ENCODE peak calls at places on chromosomes 1 and 21, in eight cellular contexts. A is endothelial cell; R is fibroblast of pulmonary artery; J is cardiac muscle cell; X is stimulated activated CD4-positive, alpha-beta T cell treated with anti-CD3 and anti-CD28 coated beads, Interleukin-4, amount 100 ng/mL, for 1 hour; D is activated CD4-positive, alpha-beta T cell treated with anti-CD3 and anti-CD28 coated beads, Interleukin-2, amount 50 U/mL, for 1 hour; P is A172; B is substantia nigra. N is an unnamed sample.

GRCh38 chr1:31674626-31675025 is 29.2 kb downstream of the COL16A1 start:
- DNase-seq in P (no peak), A (no peak), B (no peak), D (no peak), R (no peak), X (no peak), J (no peak), N (no peak)

GRCh38 chr21:36700961-36701911 is 2.3 kb downstream of the SIM2 start:
- DNase-seq in P (no peak), D (no peak), B (no peak), R (no peak), J (no peak), A (peak; percentile 45), X (no peak), N (no peak)

GRCh38 chr1:110674337-110675059 is at the start of gene KCNA3:
- DNase-seq in P (no peak), J (peak; percentile 9), A (peak; percentile 42), X (peak; percentile 69), R (no peak), B (peak; percentile 80), D (peak; percentile 65), N (peak; percentile 44)

GRCh38 chr1:28233264-28233606 is 406 bp upstream of the DNAJC8 start:
- DNase-seq in D (no peak), J (no peak), X (no peak), B (no peak), R (no peak), A (no peak), P (no peak), N (no peak)

GRCh38 chr1:182268659-182269058 is 122.9 kb downstream of the GLUL start:
- DNase-seq in D (no peak), R (no peak), P (no peak), X (no peak), A (no peak), B (no peak), J (no peak), N (no peak)

GRCh38 chr1:171801395-171801990 is 20.0 kb downstream of the METTL13 start:
- DNase-seq in D (no peak), A (peak; percentile 33), P (peak; percentile 53), J (peak; percentile 63), R (peak; percentile 64), X (no peak), B (peak; percentile 27), N (peak; percentile 53)

GRCh38 chr1:46830665-46831322 is 31.9 kb downstream of the CYP4B1 start:
- DNase-seq in B (no peak), R (no peak), P (no peak), X (no peak), D (no peak), A (no peak), J (no peak), N (no peak)

GRCh38 chr1:228933753-228934152 is 198.5 kb downstream of the RHOU start:
- DNase-seq in D (no peak), P (no peak), B (no peak), A (no peak), R (no peak), J (no peak), X (no peak), N (no peak)

GRCh38 chr1:95578462-95578861 is 344.5 kb downstream of the RWDD3 start:
- DNase-seq in A (no peak), B (no peak), J (peak; percentile 15), D (no peak), X (no peak), R (peak; percentile 8), P (no peak), N (peak; percentile 39)

GRCh38 chr1:223031690-223032601 is 111.1 kb downstream of the TLR5 start:
- DNase-seq in J (peak; percentile 54), B (no peak), X (no peak), A (no peak), P (peak; percentile 70), D (no peak), R (peak; percentile 39), N (no peak)

GRCh38 chr1:15523922-15524282 is at the start of gene CASP9:
- DNase-seq in R (peak; percentile 49), D (no peak), X (no peak), J (no peak), A (no peak), P (no peak), B (no peak), N (no peak)

GRCh38 chr1:38026592-38027200 is 14.2 kb downstream of the UTP11 start:
- DNase-seq in P (peak; percentile 53), R (peak; percentile 72), A (peak; percentile 71), D (no peak), B (peak; percentile 24), J (peak; percentile 67), X (peak; percentile 66), N (peak; percentile 32)

GRCh38 chr1:195894411-195894810 is 713.8 kb downstream of the KCNT2 start:
- DNase-seq in D (no peak), B (no peak), P (no peak), X (no peak), R (peak; percentile 74), A (no peak), J (no peak), N (no peak)

GRCh38 chr21:31559368-31560119 is 99.9 kb upstream of the SOD1 start:
- DNase-seq in P (peak; percentile 94), A (peak; percentile 98), R (peak; percentile 97), J (peak; percentile 98), D (peak; percentile 89), X (peak; percentile 97), B (peak; percentile 92), N (peak; percentile 97)

GRCh38 chr21:42721341-42721824 is 68.0 kb downstream of the PDE9A start:
- DNase-seq in D (no peak), J (peak; percentile 26), X (no peak), R (peak; percentile 18), P (no peak), A (no peak), B (no peak), N (peak; percentile 23)

GRCh38 chr1:64744492-64745180 is at the start of gene RAVER2:
- DNase-seq in X (peak; percentile 59), D (peak; percentile 46), A (peak; percentile 78), P (peak; percentile 42), J (peak; percentile 82), B (peak; percentile 70), R (peak; percentile 63), N (peak; percentile 67)

GRCh38 chr1:38246955-38247952 is 200.7 kb upstream of the POU3F1 start:
- DNase-seq in J (no peak), B (no peak), D (no peak), R (no peak), P (peak; percentile 33), A (no peak), X (no peak), N (peak; percentile 56)

GRCh38 chr1:119040489-119040888 is 52.3 kb upstream of the TBX15 start:
- DNase-seq in P (no peak), J (no peak), B (no peak), R (no peak), D (no peak), X (no peak), A (no peak), N (no peak)

GRCh38 chr1:208885046-208885445 is 640.9 kb upstream of the PLXNA2 start:
- DNase-seq in J (no peak), B (no peak), D (no peak), A (no peak), P (no peak), X (no peak), R (no peak), N (no peak)

GRCh38 chr1:114083186-114083585 is 70.5 kb downstream of the SYT6 start:
- DNase-seq in J (no peak), B (no peak), R (no peak), A (no peak), P (no peak), D (no peak), X (no peak), N (no peak)

GRCh38 chr1:186842547-186842946 is 13.8 kb downstream of the PLA2G4A start:
- DNase-seq in X (no peak), A (no peak), R (no peak), D (no peak), B (no peak), P (no peak), J (no peak), N (no peak)

GRCh38 chr1:66242646-66243547 is 291.1 kb upstream of the SGIP1 start:
- DNase-seq in P (peak; percentile 79), X (peak; percentile 75), A (peak; percentile 84), B (peak; percentile 89), J (peak; percentile 94), R (peak; percentile 94), D (peak; percentile 74), N (peak; percentile 86)

GRCh38 chr1:70290248-70290647 is 64.3 kb downstream of the ANKRD13C start:
- DNase-seq in X (no peak), P (no peak), A (no peak), D (no peak), B (no peak), J (no peak), R (peak; percentile 37), N (no peak)

GRCh38 chr1:53895421-53895820 is 1.4 kb downstream of the DIO1 start:
- DNase-seq in X (no peak), P (no peak), B (no peak), D (no peak), R (no peak), A (no peak), J (no peak), N (no peak)

GRCh38 chr1:179612361-179612760 is 20.7 kb downstream of the TDRD5 start:
- DNase-seq in A (no peak), R (no peak), B (no peak), P (no peak), X (no peak), J (no peak), D (no peak), N (no peak)

GRCh38 chr1:66450043-66450514 is 83.9 kb upstream of the SGIP1 start:
- DNase-seq in J (no peak), A (no peak), B (no peak), X (no peak), R (no peak), D (no peak), P (no peak), N (peak; percentile 96)

GRCh38 chr1:167790117-167790516 is 68.3 kb downstream of the MPZL1 start:
- DNase-seq in X (no peak), B (peak; percentile 8), J (no peak), A (no peak), R (no peak), D (no peak), P (no peak), N (no peak)

N was measured in SK-N-DZ.